ENCODE peak calls at places on chromosomes 11 and 22, in four cellular contexts. A is keratinocyte, C is cardiac fibroblast, J is thyroid gland. R is an unnamed sample.
A peak's percentile ranks its signal among the peaks of the same experiment; 100 is the strongest.

GRCh38 chr22:27501191-27501936 is 300.2 kb downstream of the MN1 start:
- DNase-seq in A (no peak), C (no peak), J (no peak), R (no peak)

GRCh38 chr11:59053387-59053786 is 32.7 kb upstream of the GLYATL1B start:
- DNase-seq in A (peak; percentile 23), C (peak; percentile 74), J (peak; percentile 76), R (peak; percentile 66)

GRCh38 chr11:86811637-86812321 is 11.4 kb downstream of the PRSS23 start:
- DNase-seq in A (no peak), C (peak; percentile 69), J (no peak), R (peak; percentile 62)

GRCh38 chr11:66365166-66365565 is 6.4 kb downstream of the SLC29A2 start:
- DNase-seq in C (no peak), J (no peak), A (no peak), R (no peak)

GRCh38 chr11:2584434-2584811 is 115.4 kb downstream of the KCNQ1OT1 start:
- DNase-seq in C (no peak), J (no peak), A (no peak), R (no peak)

GRCh38 chr11:45106440-45106839 is 40.0 kb upstream of the PRDM11 start:
- DNase-seq in J (no peak), C (no peak), A (no peak), R (no peak)

GRCh38 chr11:95284057-95285052 is 53.4 kb upstream of the SESN3 start:
- DNase-seq in C (no peak), A (no peak), J (no peak), R (no peak)

GRCh38 chr11:59263225-59263894 is 50.6 kb upstream of the MPEG1 start:
- DNase-seq in C (no peak), J (no peak), A (no peak), R (no peak)

GRCh38 chr22:46233231-46233630 is 16.9 kb downstream of the CDPF1 start:
- DNase-seq in A (no peak), J (no peak), C (peak; percentile 53), R (peak; percentile 20)

GRCh38 chr11:49995559-49995958 is 13.2 kb upstream of the OR4C12 start:
- DNase-seq in C (peak; percentile 82), J (no peak), A (peak; percentile 4), R (peak; percentile 65)

GRCh38 chr11:69962152-69962551 is 116.0 kb upstream of the ANO1 start:
- DNase-seq in J (no peak), A (peak; percentile 25), C (peak; percentile 68), R (no peak)

GRCh38 chr11:101357771-101358170 is 226.0 kb downstream of the TRPC6 start:
- DNase-seq in C (no peak), A (no peak), J (no peak), R (no peak)

GRCh38 chr22:44622147-44622427 is 79.9 kb upstream of the PRR5 start:
- DNase-seq in C (no peak), A (no peak), J (no peak), R (no peak)

GRCh38 chr11:111581341-111581740 is 20.9 kb upstream of the SIK2 start:
- DNase-seq in C (no peak), J (no peak), A (no peak), R (no peak)

GRCh38 chr11:70000228-70000627 is 77.9 kb upstream of the ANO1 start:
- DNase-seq in A (no peak), C (no peak), J (no peak), R (no peak)

GRCh38 chr22:29947410-29948387 is 64.7 kb downstream of the MTMR3 start:
- DNase-seq in A (no peak), C (peak; percentile 55), J (no peak), R (peak; percentile 49)

DNA sequence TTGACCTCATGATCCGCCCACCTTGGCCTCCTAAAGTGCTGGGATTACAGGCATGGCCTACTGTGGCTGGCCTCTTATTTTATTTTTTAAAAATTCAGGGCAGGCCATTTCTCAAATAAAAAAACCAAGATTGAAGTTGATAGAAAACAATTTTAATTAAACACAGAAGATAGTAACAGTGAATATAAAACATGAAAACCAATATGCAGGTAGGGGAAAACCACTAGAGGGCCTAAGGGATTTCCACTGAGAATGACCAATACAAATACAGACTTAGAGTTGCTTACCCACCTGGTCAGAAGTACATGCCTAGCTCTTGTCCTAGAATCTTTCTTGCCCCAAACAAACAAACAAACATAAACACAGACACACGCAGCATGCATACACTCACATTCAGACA is 1.7 kb upstream of the RTCB start:
- DNase-seq in J (no peak), C (peak; percentile 39), A (no peak), R (peak; percentile 45)
- TF ChIP-seq CTCF in J (peak; percentile 15), C (peak; percentile 33), A (peak; percentile 43), R (peak; percentile 51)

GRCh38 chr11:116709970-116710369 is 62.8 kb downstream of the BUD13 start:
- DNase-seq in C (no peak), A (no peak), J (no peak), R (no peak)
- H3K4me3 ChIP-seq in C (no peak overlapping the region), A (no peak overlapping the region), J (no peak overlapping the region), R (no peak overlapping the region)

DNA sequence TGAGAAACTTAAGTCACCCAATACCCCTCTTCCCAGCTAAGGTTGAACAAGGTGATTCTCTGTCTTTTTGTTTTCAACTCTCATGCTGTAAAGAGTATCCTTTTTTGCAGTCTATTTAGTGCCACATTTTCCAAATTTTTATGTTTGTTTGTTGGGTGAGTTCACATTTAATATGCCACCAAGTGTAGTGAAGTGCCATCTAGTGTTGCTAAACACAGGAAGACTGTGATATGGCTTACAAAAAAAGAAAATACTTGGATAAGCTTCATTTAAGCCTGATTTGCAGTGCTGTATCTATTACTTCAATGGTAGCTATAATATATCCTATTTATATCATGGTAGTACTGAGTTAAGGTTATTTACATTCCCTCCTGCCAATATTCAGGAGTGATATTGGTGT is 319.2 kb upstream of the CHORDC1 start:
- DNase-seq in A (no peak), C (no peak), J (no peak), R (no peak)
- TF ChIP-seq CTCF in A (no peak), C (no peak), J (no peak), R (no peak)

DNA sequence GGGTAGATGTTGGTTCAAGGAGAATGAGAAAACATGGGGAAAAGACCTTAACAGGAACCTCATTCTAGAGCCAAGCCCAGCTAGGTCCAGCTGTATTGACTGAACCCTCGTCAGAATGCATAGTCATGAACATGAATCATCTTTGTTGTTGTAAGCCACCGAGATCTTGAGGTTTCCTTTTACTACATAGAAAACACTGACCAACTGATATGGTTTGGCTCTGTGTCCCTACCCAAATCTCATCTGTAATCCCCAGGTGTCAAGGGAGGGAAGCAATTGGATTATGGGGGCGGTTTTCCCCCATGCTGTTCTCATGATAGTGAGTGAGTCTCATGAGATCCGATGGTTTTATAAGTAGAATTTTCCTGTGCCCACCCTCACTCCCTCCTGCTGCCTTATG is 19.4 kb upstream of the PHOX2A start:
- DNase-seq in J (no peak), A (no peak), C (peak; percentile 83), R (peak; percentile 63)
- H3K4me3 ChIP-seq in J (no peak overlapping the region), A (no peak overlapping the region), C (no peak overlapping the region), R (no peak overlapping the region)

R was measured in fibroblast of pulmonary artery.